ENCODE peak calls at places on chromosomes 4 and X, in four cellular contexts. One of them, this sample, is unnamed.

GRCh38 chrX:33840176-33840575 is 291.9 kb downstream of the FAM47A start:
- DNase-seq in NCI-H2171 treated with DMSO at 0.1 percent for 48 hours: peak
- DNase-seq in activated naive CD8-positive, alpha-beta T cell treated with anti-CD3 and anti-CD28 coated beads, Interleukin-2, amount 50 U/mL, for 24 hours: no peak
- DNase-seq in fibroblast of lung: no peak
- DNase-seq in this sample: no peak

GRCh38 chr4:137755033-137755471 is 222.8 kb upstream of the PCDH18 start:
- DNase-seq in NCI-H2171 treated with DMSO at 0.1 percent for 48 hours: peak
- DNase-seq in activated naive CD8-positive, alpha-beta T cell treated with anti-CD3 and anti-CD28 coated beads, Interleukin-2, amount 50 U/mL, for 24 hours: no peak
- DNase-seq in fibroblast of lung: peak
- DNase-seq in this sample: peak

GRCh38 chrX:25941559-25942250 is 196.4 kb upstream of the MAGEB18 start:
- DNase-seq in NCI-H2171 treated with DMSO at 0.1 percent for 48 hours: no peak
- DNase-seq in activated naive CD8-positive, alpha-beta T cell treated with anti-CD3 and anti-CD28 coated beads, Interleukin-2, amount 50 U/mL, for 24 hours: no peak
- DNase-seq in fibroblast of lung: no peak
- DNase-seq in this sample: peak

GRCh38 chr4:77538144-77538543 is 67.5 kb upstream of the CXCL13 start:
- DNase-seq in NCI-H2171 treated with DMSO at 0.1 percent for 48 hours: no peak
- DNase-seq in activated naive CD8-positive, alpha-beta T cell treated with anti-CD3 and anti-CD28 coated beads, Interleukin-2, amount 50 U/mL, for 24 hours: no peak
- DNase-seq in fibroblast of lung: peak
- DNase-seq in this sample: peak

GRCh38 chrX:68851082-68851481 is 22.3 kb downstream of the EFNB1 start:
- DNase-seq in NCI-H2171 treated with DMSO at 0.1 percent for 48 hours: no peak
- DNase-seq in activated naive CD8-positive, alpha-beta T cell treated with anti-CD3 and anti-CD28 coated beads, Interleukin-2, amount 50 U/mL, for 24 hours: no peak
- DNase-seq in fibroblast of lung: no peak
- DNase-seq in this sample: no peak

GRCh38 chr4:93710101-93710846 is 118.3 kb upstream of the ATOH1 start:
- DNase-seq in NCI-H2171 treated with DMSO at 0.1 percent for 48 hours: no peak
- DNase-seq in activated naive CD8-positive, alpha-beta T cell treated with anti-CD3 and anti-CD28 coated beads, Interleukin-2, amount 50 U/mL, for 24 hours: no peak
- DNase-seq in fibroblast of lung: peak
- DNase-seq in this sample: no peak

GRCh38 chr4:64581422-64581821 is 172.2 kb upstream of the TECRL start:
- DNase-seq in NCI-H2171 treated with DMSO at 0.1 percent for 48 hours: no peak
- DNase-seq in activated naive CD8-positive, alpha-beta T cell treated with anti-CD3 and anti-CD28 coated beads, Interleukin-2, amount 50 U/mL, for 24 hours: no peak
- DNase-seq in fibroblast of lung: peak
- DNase-seq in this sample: peak

GRCh38 chrX:116490091-116490490 is 27.3 kb upstream of the CT83 start:
- DNase-seq in NCI-H2171 treated with DMSO at 0.1 percent for 48 hours: no peak
- DNase-seq in activated naive CD8-positive, alpha-beta T cell treated with anti-CD3 and anti-CD28 coated beads, Interleukin-2, amount 50 U/mL, for 24 hours: no peak
- DNase-seq in fibroblast of lung: peak
- DNase-seq in this sample: no peak

GRCh38 chrX:114841051-114841450 is 176.4 kb downstream of the IL13RA2 start:
- DNase-seq in NCI-H2171 treated with DMSO at 0.1 percent for 48 hours: no peak
- DNase-seq in activated naive CD8-positive, alpha-beta T cell treated with anti-CD3 and anti-CD28 coated beads, Interleukin-2, amount 50 U/mL, for 24 hours: no peak
- DNase-seq in fibroblast of lung: no peak
- DNase-seq in this sample: peak

GRCh38 chr4:174538123-174538875 is 16.0 kb upstream of the HPGD start:
- DNase-seq in NCI-H2171 treated with DMSO at 0.1 percent for 48 hours: no peak
- DNase-seq in activated naive CD8-positive, alpha-beta T cell treated with anti-CD3 and anti-CD28 coated beads, Interleukin-2, amount 50 U/mL, for 24 hours: no peak
- DNase-seq in fibroblast of lung: no peak
- DNase-seq in this sample: no peak

GRCh38 chr4:40211224-40212185 is 14.7 kb downstream of the RHOH start:
- DNase-seq in NCI-H2171 treated with DMSO at 0.1 percent for 48 hours: no peak
- DNase-seq in activated naive CD8-positive, alpha-beta T cell treated with anti-CD3 and anti-CD28 coated beads, Interleukin-2, amount 50 U/mL, for 24 hours: no peak
- DNase-seq in fibroblast of lung: peak
- DNase-seq in this sample: no peak

GRCh38 chr4:106986486-106986885 is 49.6 kb downstream of the DKK2 start:
- DNase-seq in NCI-H2171 treated with DMSO at 0.1 percent for 48 hours: no peak
- DNase-seq in activated naive CD8-positive, alpha-beta T cell treated with anti-CD3 and anti-CD28 coated beads, Interleukin-2, amount 50 U/mL, for 24 hours: no peak
- DNase-seq in fibroblast of lung: peak
- DNase-seq in this sample: peak

GRCh38 chr4:73869130-73870055 is at the start of gene CXCL1:
- DNase-seq in NCI-H2171 treated with DMSO at 0.1 percent for 48 hours: no peak
- DNase-seq in activated naive CD8-positive, alpha-beta T cell treated with anti-CD3 and anti-CD28 coated beads, Interleukin-2, amount 50 U/mL, for 24 hours: no peak
- DNase-seq in fibroblast of lung: no peak
- DNase-seq in this sample: peak

GRCh38 chrX:53313746-53314105 is 32.3 kb upstream of the IQSEC2 start:
- DNase-seq in NCI-H2171 treated with DMSO at 0.1 percent for 48 hours: no peak
- DNase-seq in activated naive CD8-positive, alpha-beta T cell treated with anti-CD3 and anti-CD28 coated beads, Interleukin-2, amount 50 U/mL, for 24 hours: no peak
- DNase-seq in fibroblast of lung: no peak
- DNase-seq in this sample: no peak

GRCh38 chr4:56465599-56466295 is 1.7 kb upstream of the SRP72 start:
- DNase-seq in NCI-H2171 treated with DMSO at 0.1 percent for 48 hours: no peak
- DNase-seq in activated naive CD8-positive, alpha-beta T cell treated with anti-CD3 and anti-CD28 coated beads, Interleukin-2, amount 50 U/mL, for 24 hours: no peak
- DNase-seq in fibroblast of lung: no peak
- DNase-seq in this sample: peak

GRCh38 chrX:36336746-36337145 is 417.2 kb downstream of the CFAP47 start:
- DNase-seq in NCI-H2171 treated with DMSO at 0.1 percent for 48 hours: no peak
- DNase-seq in activated naive CD8-positive, alpha-beta T cell treated with anti-CD3 and anti-CD28 coated beads, Interleukin-2, amount 50 U/mL, for 24 hours: no peak
- DNase-seq in fibroblast of lung: no peak
- DNase-seq in this sample: no peak

GRCh38 chrX:29488919-29489318 is 726.4 kb upstream of the MAGEB2 start:
- DNase-seq in NCI-H2171 treated with DMSO at 0.1 percent for 48 hours: no peak
- DNase-seq in activated naive CD8-positive, alpha-beta T cell treated with anti-CD3 and anti-CD28 coated beads, Interleukin-2, amount 50 U/mL, for 24 hours: no peak
- DNase-seq in fibroblast of lung: no peak
- DNase-seq in this sample: no peak

GRCh38 chr4:41079871-41080565 is 134.3 kb downstream of the APBB2 start:
- DNase-seq in NCI-H2171 treated with DMSO at 0.1 percent for 48 hours: no peak
- DNase-seq in activated naive CD8-positive, alpha-beta T cell treated with anti-CD3 and anti-CD28 coated beads, Interleukin-2, amount 50 U/mL, for 24 hours: no peak
- DNase-seq in fibroblast of lung: no peak
- DNase-seq in this sample: no peak

GRCh38 chr4:119729815-119730643 is 101.4 kb upstream of the PDE5A start:
- DNase-seq in NCI-H2171 treated with DMSO at 0.1 percent for 48 hours: no peak
- DNase-seq in activated naive CD8-positive, alpha-beta T cell treated with anti-CD3 and anti-CD28 coated beads, Interleukin-2, amount 50 U/mL, for 24 hours: no peak
- DNase-seq in fibroblast of lung: peak
- DNase-seq in this sample: peak

GRCh38 chr4:38576767-38577166 is 87.2 kb upstream of the KLF3 start:
- DNase-seq in NCI-H2171 treated with DMSO at 0.1 percent for 48 hours: no peak
- DNase-seq in activated naive CD8-positive, alpha-beta T cell treated with anti-CD3 and anti-CD28 coated beads, Interleukin-2, amount 50 U/mL, for 24 hours: no peak
- DNase-seq in fibroblast of lung: no peak
- DNase-seq in this sample: no peak

GRCh38 chrX:154039577-154039976 is 19.9 kb upstream of the IRAK1 start:
- DNase-seq in NCI-H2171 treated with DMSO at 0.1 percent for 48 hours: no peak
- DNase-seq in activated naive CD8-positive, alpha-beta T cell treated with anti-CD3 and anti-CD28 coated beads, Interleukin-2, amount 50 U/mL, for 24 hours: no peak
- DNase-seq in fibroblast of lung: no peak
- DNase-seq in this sample: no peak

GRCh38 chr4:49063670-49064069 is 77.6 kb downstream of the CWH43 start:
- DNase-seq in NCI-H2171 treated with DMSO at 0.1 percent for 48 hours: no peak
- DNase-seq in activated naive CD8-positive, alpha-beta T cell treated with anti-CD3 and anti-CD28 coated beads, Interleukin-2, amount 50 U/mL, for 24 hours: no peak
- DNase-seq in fibroblast of lung: no peak
- DNase-seq in this sample: no peak

GRCh38 chr4:142600952-142601351 is 245.1 kb downstream of the INPP4B start:
- DNase-seq in NCI-H2171 treated with DMSO at 0.1 percent for 48 hours: no peak
- DNase-seq in activated naive CD8-positive, alpha-beta T cell treated with anti-CD3 and anti-CD28 coated beads, Interleukin-2, amount 50 U/mL, for 24 hours: no peak
- DNase-seq in fibroblast of lung: peak
- DNase-seq in this sample: no peak

GRCh38 chr4:181272427-181272826 is 970.8 kb upstream of the TENM3 start:
- DNase-seq in NCI-H2171 treated with DMSO at 0.1 percent for 48 hours: no peak
- DNase-seq in activated naive CD8-positive, alpha-beta T cell treated with anti-CD3 and anti-CD28 coated beads, Interleukin-2, amount 50 U/mL, for 24 hours: no peak
- DNase-seq in fibroblast of lung: no peak
- DNase-seq in this sample: no peak

GRCh38 chr4:138650917-138651564 is 364.5 kb upstream of the NOCT start:
- DNase-seq in NCI-H2171 treated with DMSO at 0.1 percent for 48 hours: no peak
- DNase-seq in activated naive CD8-positive, alpha-beta T cell treated with anti-CD3 and anti-CD28 coated beads, Interleukin-2, amount 50 U/mL, for 24 hours: no peak
- DNase-seq in fibroblast of lung: peak
- DNase-seq in this sample: peak

GRCh38 chr4:100548209-100548579 is 30.4 kb upstream of the EMCN start:
- DNase-seq in NCI-H2171 treated with DMSO at 0.1 percent for 48 hours: no peak
- DNase-seq in activated naive CD8-positive, alpha-beta T cell treated with anti-CD3 and anti-CD28 coated beads, Interleukin-2, amount 50 U/mL, for 24 hours: no peak
- DNase-seq in fibroblast of lung: no peak
- DNase-seq in this sample: no peak

GRCh38 chr4:41934813-41935651 is at the start of gene TMEM33:
- DNase-seq in NCI-H2171 treated with DMSO at 0.1 percent for 48 hours: peak
- DNase-seq in activated naive CD8-positive, alpha-beta T cell treated with anti-CD3 and anti-CD28 coated beads, Interleukin-2, amount 50 U/mL, for 24 hours: peak
- DNase-seq in fibroblast of lung: peak
- DNase-seq in this sample: peak

GRCh38 chr4:10576236-10576635 is 108.3 kb downstream of the CLNK start:
- DNase-seq in NCI-H2171 treated with DMSO at 0.1 percent for 48 hours: no peak
- DNase-seq in activated naive CD8-positive, alpha-beta T cell treated with anti-CD3 and anti-CD28 coated beads, Interleukin-2, amount 50 U/mL, for 24 hours: no peak
- DNase-seq in fibroblast of lung: no peak
- DNase-seq in this sample: no peak